ENCODE peak calls at places on chromosomes 1 and 21, in seven cellular contexts. One of them, this sample, is unnamed.
A peak's percentile ranks its signal among the peaks of the same experiment; 100 is the strongest.

GRCh38 chr1:941588-942383 is 17.3 kb downstream of the NOC2L start:
- DNase-seq in T-helper 9 cell: no peak
- DNase-seq in prostate gland: no peak
- DNase-seq in GM12865: no peak
- DNase-seq in H4: peak; percentile 91
- DNase-seq in GM10248: peak; percentile 61
- DNase-seq in iPS-NIHi11: peak; percentile 86
- DNase-seq in this sample: no peak

GRCh38 chr1:93756656-93757055 is 75.0 kb upstream of the BCAR3 start:
- DNase-seq in T-helper 9 cell: no peak
- DNase-seq in prostate gland: no peak
- DNase-seq in GM12865: no peak
- DNase-seq in H4: no peak
- DNase-seq in GM10248: no peak
- DNase-seq in iPS-NIHi11: no peak
- DNase-seq in this sample: no peak

GRCh38 chr1:17265162-17265561 is 16.3 kb downstream of the PADI3 start:
- DNase-seq in T-helper 9 cell: no peak
- DNase-seq in prostate gland: no peak
- DNase-seq in GM12865: no peak
- DNase-seq in H4: no peak
- DNase-seq in GM10248: no peak
- DNase-seq in iPS-NIHi11: peak; percentile 63
- DNase-seq in this sample: no peak

GRCh38 chr1:30197959-30198760 is 525.2 kb downstream of the MATN1 start:
- DNase-seq in T-helper 9 cell: no peak
- DNase-seq in prostate gland: no peak
- DNase-seq in GM12865: no peak
- DNase-seq in H4: no peak
- DNase-seq in GM10248: no peak
- DNase-seq in iPS-NIHi11: no peak
- DNase-seq in this sample: no peak

GRCh38 chr1:24929876-24930702 is at the start of gene RUNX3:
- DNase-seq in T-helper 9 cell: peak; percentile 90
- DNase-seq in prostate gland: peak; percentile 37
- DNase-seq in GM12865: peak; percentile 98
- DNase-seq in H4: no peak
- DNase-seq in GM10248: peak; percentile 96
- DNase-seq in iPS-NIHi11: peak; percentile 88
- DNase-seq in this sample: no peak

GRCh38 chr21:32727478-32727727 is 410 bp downstream of the SYNJ1 start:
- DNase-seq in T-helper 9 cell: no peak
- DNase-seq in prostate gland: peak; percentile 13
- DNase-seq in GM12865: no peak
- DNase-seq in H4: no peak
- DNase-seq in GM10248: no peak
- DNase-seq in iPS-NIHi11: no peak
- DNase-seq in this sample: peak; percentile 61

GRCh38 chr1:40849801-40850592 is 12.2 kb downstream of the CITED4 start:
- DNase-seq in T-helper 9 cell: peak; percentile 66
- DNase-seq in prostate gland: peak; percentile 63
- DNase-seq in GM12865: peak; percentile 80
- DNase-seq in H4: peak; percentile 64
- DNase-seq in GM10248: peak; percentile 81
- DNase-seq in iPS-NIHi11: peak; percentile 76
- DNase-seq in this sample: peak; percentile 74

GRCh38 chr1:81706650-81707435 is 93.9 kb upstream of the ADGRL2 start:
- DNase-seq in T-helper 9 cell: no peak
- DNase-seq in prostate gland: no peak
- DNase-seq in GM12865: no peak
- DNase-seq in H4: no peak
- DNase-seq in GM10248: no peak
- DNase-seq in iPS-NIHi11: no peak
- DNase-seq in this sample: no peak

GRCh38 chr1:10122926-10123325 is 87.4 kb upstream of the KIF1B start:
- DNase-seq in T-helper 9 cell: no peak
- DNase-seq in prostate gland: no peak
- DNase-seq in GM12865: no peak
- DNase-seq in H4: no peak
- DNase-seq in GM10248: no peak
- DNase-seq in iPS-NIHi11: no peak
- DNase-seq in this sample: no peak

GRCh38 chr21:42122808-42123207 is 51.7 kb downstream of the UMODL1 start:
- DNase-seq in T-helper 9 cell: no peak
- DNase-seq in prostate gland: no peak
- DNase-seq in GM12865: no peak
- DNase-seq in H4: no peak
- DNase-seq in GM10248: no peak
- DNase-seq in iPS-NIHi11: no peak
- DNase-seq in this sample: no peak

GRCh38 chr1:74733616-74734484 is 898 bp downstream of the TYW3 start:
- DNase-seq in T-helper 9 cell: no peak
- DNase-seq in prostate gland: peak; percentile 49
- DNase-seq in GM12865: peak; percentile 85
- DNase-seq in H4: peak; percentile 88
- DNase-seq in GM10248: peak; percentile 53
- DNase-seq in iPS-NIHi11: peak; percentile 43
- DNase-seq in this sample: no peak

GRCh38 chr1:24966724-24967346 is 36.8 kb upstream of the RUNX3 start:
- DNase-seq in T-helper 9 cell: peak; percentile 34
- DNase-seq in prostate gland: no peak
- DNase-seq in GM12865: peak; percentile 89
- DNase-seq in H4: peak; percentile 89
- DNase-seq in GM10248: peak; percentile 79
- DNase-seq in iPS-NIHi11: no peak
- DNase-seq in this sample: no peak

GRCh38 chr1:177561436-177561835 is 390.7 kb downstream of the BRINP2 start:
- DNase-seq in T-helper 9 cell: no peak
- DNase-seq in prostate gland: no peak
- DNase-seq in GM12865: no peak
- DNase-seq in H4: no peak
- DNase-seq in GM10248: no peak
- DNase-seq in iPS-NIHi11: no peak
- DNase-seq in this sample: no peak

GRCh38 chr1:56394298-56394697 is 185.1 kb downstream of the PLPP3 start:
- DNase-seq in T-helper 9 cell: no peak
- DNase-seq in prostate gland: no peak
- DNase-seq in GM12865: no peak
- DNase-seq in H4: no peak
- DNase-seq in GM10248: no peak
- DNase-seq in iPS-NIHi11: no peak
- DNase-seq in this sample: no peak

GRCh38 chr1:57302812-57303607 is 120.8 kb downstream of the DAB1 start:
- DNase-seq in T-helper 9 cell: no peak
- DNase-seq in prostate gland: no peak
- DNase-seq in GM12865: no peak
- DNase-seq in H4: no peak
- DNase-seq in GM10248: no peak
- DNase-seq in iPS-NIHi11: no peak
- DNase-seq in this sample: no peak

GRCh38 chr1:226485192-226485591 is 63.4 kb upstream of the STUM start:
- DNase-seq in T-helper 9 cell: no peak
- DNase-seq in prostate gland: no peak
- DNase-seq in GM12865: no peak
- DNase-seq in H4: no peak
- DNase-seq in GM10248: no peak
- DNase-seq in iPS-NIHi11: no peak
- DNase-seq in this sample: no peak

GRCh38 chr1:204417231-204417997 is 5.8 kb upstream of the PPP1R15B start:
- DNase-seq in T-helper 9 cell: no peak
- DNase-seq in prostate gland: peak; percentile 88
- DNase-seq in GM12865: no peak
- DNase-seq in H4: peak; percentile 96
- DNase-seq in GM10248: no peak
- DNase-seq in iPS-NIHi11: peak; percentile 32
- DNase-seq in this sample: peak; percentile 86

GRCh38 chr1:96416111-96416595 is 305.4 kb upstream of the PTBP2 start:
- DNase-seq in T-helper 9 cell: no peak
- DNase-seq in prostate gland: no peak
- DNase-seq in GM12865: no peak
- DNase-seq in H4: peak; percentile 93
- DNase-seq in GM10248: no peak
- DNase-seq in iPS-NIHi11: no peak
- DNase-seq in this sample: no peak

GRCh38 chr1:9119745-9120144 is 9.2 kb downstream of the GPR157 start:
- DNase-seq in T-helper 9 cell: no peak
- DNase-seq in prostate gland: no peak
- DNase-seq in GM12865: peak; percentile 84
- DNase-seq in H4: no peak
- DNase-seq in GM10248: peak; percentile 56
- DNase-seq in iPS-NIHi11: no peak
- DNase-seq in this sample: no peak

GRCh38 chr1:162987866-162988265 is 81.3 kb upstream of the RGS4 start:
- DNase-seq in T-helper 9 cell: no peak
- DNase-seq in prostate gland: no peak
- DNase-seq in GM12865: no peak
- DNase-seq in H4: peak; percentile 10
- DNase-seq in GM10248: no peak
- DNase-seq in iPS-NIHi11: no peak
- DNase-seq in this sample: no peak

GRCh38 chr1:56709269-56709880 is 64.3 kb downstream of the PRKAA2 start:
- DNase-seq in T-helper 9 cell: no peak
- DNase-seq in prostate gland: peak; percentile 36
- DNase-seq in GM12865: peak; percentile 49
- DNase-seq in H4: peak; percentile 51
- DNase-seq in GM10248: peak; percentile 17
- DNase-seq in iPS-NIHi11: peak; percentile 43
- DNase-seq in this sample: no peak

GRCh38 chr1:178713270-178713669 is 11.8 kb upstream of the RALGPS2 start:
- DNase-seq in T-helper 9 cell: no peak
- DNase-seq in prostate gland: no peak
- DNase-seq in GM12865: no peak
- DNase-seq in H4: peak; percentile 23
- DNase-seq in GM10248: no peak
- DNase-seq in iPS-NIHi11: no peak
- DNase-seq in this sample: no peak

GRCh38 chr1:119367332-119368124 is 1.1 kb upstream of the HAO2 start:
- DNase-seq in T-helper 9 cell: no peak
- DNase-seq in prostate gland: no peak
- DNase-seq in GM12865: peak; percentile 41
- DNase-seq in H4: peak; percentile 59
- DNase-seq in GM10248: peak; percentile 52
- DNase-seq in iPS-NIHi11: peak; percentile 63
- DNase-seq in this sample: no peak

GRCh38 chr1:111911036-111911435 is 78.4 kb downstream of the KCND3 start:
- DNase-seq in T-helper 9 cell: no peak
- DNase-seq in prostate gland: no peak
- DNase-seq in GM12865: no peak
- DNase-seq in H4: no peak
- DNase-seq in GM10248: no peak
- DNase-seq in iPS-NIHi11: no peak
- DNase-seq in this sample: no peak

GRCh38 chr1:61481313-61481712 is 243.6 kb downstream of the TM2D1 start:
- DNase-seq in T-helper 9 cell: no peak
- DNase-seq in prostate gland: no peak
- DNase-seq in GM12865: no peak
- DNase-seq in H4: no peak
- DNase-seq in GM10248: no peak
- DNase-seq in iPS-NIHi11: no peak
- DNase-seq in this sample: no peak

GRCh38 chr1:197675475-197676324 is 99.6 kb downstream of the DENND1B start:
- DNase-seq in T-helper 9 cell: no peak
- DNase-seq in prostate gland: no peak
- DNase-seq in GM12865: no peak
- DNase-seq in H4: no peak
- DNase-seq in GM10248: no peak
- DNase-seq in iPS-NIHi11: no peak
- DNase-seq in this sample: peak; percentile 54

GRCh38 chr1:226983998-226984364 is 43.9 kb downstream of the COQ8A start:
- DNase-seq in T-helper 9 cell: no peak
- DNase-seq in prostate gland: no peak
- DNase-seq in GM12865: no peak
- DNase-seq in H4: no peak
- DNase-seq in GM10248: no peak
- DNase-seq in iPS-NIHi11: peak; percentile 17
- DNase-seq in this sample: no peak

GRCh38 chr1:201792534-201793305 is 36.2 kb upstream of the IPO9 start:
- DNase-seq in T-helper 9 cell: peak; percentile 23
- DNase-seq in prostate gland: peak; percentile 71
- DNase-seq in GM12865: peak; percentile 69
- DNase-seq in H4: peak; percentile 80
- DNase-seq in GM10248: peak; percentile 82
- DNase-seq in iPS-NIHi11: peak; percentile 89
- DNase-seq in this sample: peak; percentile 68

GRCh38 chr1:101086783-101087182 is 61.2 kb upstream of the DPH5 start:
- DNase-seq in T-helper 9 cell: no peak
- DNase-seq in prostate gland: peak; percentile 6
- DNase-seq in GM12865: no peak
- DNase-seq in H4: no peak
- DNase-seq in GM10248: no peak
- DNase-seq in iPS-NIHi11: no peak
- DNase-seq in this sample: no peak

This sample was measured in left lobe of liver.